ENCODE peak calls at places on chromosomes 2 and 18, in nine cellular contexts. One of them, this sample, is unnamed.

GRCh38 chr18:46559946-46560670 is 96.9 kb downstream of the LOXHD1 start:
- DNase-seq in activated effector memory CD4-positive, alpha-beta T cell treated with anti-CD3 and anti-CD28 coated beads, Interleukin-2, amount 50 U/mL, for 16 hours: no peak
- DNase-seq in A673: no peak
- DNase-seq in NCI-H1105 treated with DMSO at 0.1 percent for 48 hours: no peak
- DNase-seq in GOT3: no peak
- DNase-seq in heart right ventricle: no peak
- DNase-seq in stimulated activated CD4-positive, alpha-beta T cell treated with anti-CD3 and anti-CD28 coated beads, TNF-alpha, amount 100 ng/mL, for 24 hours: no peak
- DNase-seq in glomerular endothelial cell: no peak
- DNase-seq in CD4-positive, alpha-beta T cell: no peak
- DNase-seq in this sample: no peak

GRCh38 chr2:182650704-182651103 is 65.4 kb upstream of the DNAJC10 start:
- DNase-seq in activated effector memory CD4-positive, alpha-beta T cell treated with anti-CD3 and anti-CD28 coated beads, Interleukin-2, amount 50 U/mL, for 16 hours: no peak
- DNase-seq in A673: peak; percentile 85
- DNase-seq in NCI-H1105 treated with DMSO at 0.1 percent for 48 hours: peak; percentile 43
- DNase-seq in GOT3: no peak
- DNase-seq in heart right ventricle: no peak
- DNase-seq in stimulated activated CD4-positive, alpha-beta T cell treated with anti-CD3 and anti-CD28 coated beads, TNF-alpha, amount 100 ng/mL, for 24 hours: no peak
- DNase-seq in glomerular endothelial cell: peak; percentile 44
- DNase-seq in CD4-positive, alpha-beta T cell: no peak
- DNase-seq in this sample: peak; percentile 87

GRCh38 chr18:48866028-48866733 is 84.6 kb downstream of the SMAD7 start:
- DNase-seq in activated effector memory CD4-positive, alpha-beta T cell treated with anti-CD3 and anti-CD28 coated beads, Interleukin-2, amount 50 U/mL, for 16 hours: no peak
- DNase-seq in A673: peak; percentile 68
- DNase-seq in NCI-H1105 treated with DMSO at 0.1 percent for 48 hours: peak; percentile 95
- DNase-seq in GOT3: no peak
- DNase-seq in heart right ventricle: peak; percentile 35
- DNase-seq in stimulated activated CD4-positive, alpha-beta T cell treated with anti-CD3 and anti-CD28 coated beads, TNF-alpha, amount 100 ng/mL, for 24 hours: no peak
- DNase-seq in glomerular endothelial cell: peak; percentile 42
- DNase-seq in CD4-positive, alpha-beta T cell: no peak
- DNase-seq in this sample: no peak

GRCh38 chr18:10015941-10016819 is 102.4 kb downstream of the VAPA start:
- DNase-seq in activated effector memory CD4-positive, alpha-beta T cell treated with anti-CD3 and anti-CD28 coated beads, Interleukin-2, amount 50 U/mL, for 16 hours: no peak
- DNase-seq in A673: peak; percentile 41
- DNase-seq in NCI-H1105 treated with DMSO at 0.1 percent for 48 hours: no peak
- DNase-seq in GOT3: no peak
- DNase-seq in heart right ventricle: peak; percentile 56
- DNase-seq in stimulated activated CD4-positive, alpha-beta T cell treated with anti-CD3 and anti-CD28 coated beads, TNF-alpha, amount 100 ng/mL, for 24 hours: no peak
- DNase-seq in glomerular endothelial cell: no peak
- DNase-seq in CD4-positive, alpha-beta T cell: no peak
- DNase-seq in this sample: peak; percentile 22

GRCh38 chr2:219124379-219125110 is 36.1 kb downstream of the NHEJ1 start:
- DNase-seq in activated effector memory CD4-positive, alpha-beta T cell treated with anti-CD3 and anti-CD28 coated beads, Interleukin-2, amount 50 U/mL, for 16 hours: no peak
- DNase-seq in A673: no peak
- DNase-seq in NCI-H1105 treated with DMSO at 0.1 percent for 48 hours: no peak
- DNase-seq in GOT3: no peak
- DNase-seq in heart right ventricle: no peak
- DNase-seq in stimulated activated CD4-positive, alpha-beta T cell treated with anti-CD3 and anti-CD28 coated beads, TNF-alpha, amount 100 ng/mL, for 24 hours: no peak
- DNase-seq in glomerular endothelial cell: no peak
- DNase-seq in CD4-positive, alpha-beta T cell: no peak
- DNase-seq in this sample: no peak

GRCh38 chr18:24138281-24138883 is 480 bp upstream of the CABYR start:
- DNase-seq in activated effector memory CD4-positive, alpha-beta T cell treated with anti-CD3 and anti-CD28 coated beads, Interleukin-2, amount 50 U/mL, for 16 hours: no peak
- DNase-seq in A673: no peak
- DNase-seq in NCI-H1105 treated with DMSO at 0.1 percent for 48 hours: no peak
- DNase-seq in GOT3: no peak
- DNase-seq in heart right ventricle: no peak
- DNase-seq in stimulated activated CD4-positive, alpha-beta T cell treated with anti-CD3 and anti-CD28 coated beads, TNF-alpha, amount 100 ng/mL, for 24 hours: no peak
- DNase-seq in glomerular endothelial cell: no peak
- DNase-seq in CD4-positive, alpha-beta T cell: no peak
- DNase-seq in this sample: no peak

GRCh38 chr2:96267159-96267971 is 1.3 kb downstream of the CIAO1 start:
- DNase-seq in activated effector memory CD4-positive, alpha-beta T cell treated with anti-CD3 and anti-CD28 coated beads, Interleukin-2, amount 50 U/mL, for 16 hours: peak; percentile 79
- DNase-seq in A673: peak; percentile 71
- DNase-seq in NCI-H1105 treated with DMSO at 0.1 percent for 48 hours: peak; percentile 21
- DNase-seq in GOT3: no peak
- DNase-seq in heart right ventricle: no peak
- DNase-seq in stimulated activated CD4-positive, alpha-beta T cell treated with anti-CD3 and anti-CD28 coated beads, TNF-alpha, amount 100 ng/mL, for 24 hours: peak; percentile 49
- DNase-seq in glomerular endothelial cell: no peak
- DNase-seq in CD4-positive, alpha-beta T cell: peak; percentile 49
- DNase-seq in this sample: no peak

GRCh38 chr2:189798312-189799029 is 14.2 kb downstream of the PMS1 start:
- DNase-seq in activated effector memory CD4-positive, alpha-beta T cell treated with anti-CD3 and anti-CD28 coated beads, Interleukin-2, amount 50 U/mL, for 16 hours: no peak
- DNase-seq in A673: peak; percentile 48
- DNase-seq in NCI-H1105 treated with DMSO at 0.1 percent for 48 hours: peak; percentile 50
- DNase-seq in GOT3: no peak
- DNase-seq in heart right ventricle: no peak
- DNase-seq in stimulated activated CD4-positive, alpha-beta T cell treated with anti-CD3 and anti-CD28 coated beads, TNF-alpha, amount 100 ng/mL, for 24 hours: no peak
- DNase-seq in glomerular endothelial cell: no peak
- DNase-seq in CD4-positive, alpha-beta T cell: no peak
- DNase-seq in this sample: no peak

GRCh38 chr2:17166506-17166905 is 351.7 kb downstream of the RAD51AP2 start:
- DNase-seq in activated effector memory CD4-positive, alpha-beta T cell treated with anti-CD3 and anti-CD28 coated beads, Interleukin-2, amount 50 U/mL, for 16 hours: no peak
- DNase-seq in A673: peak; percentile 24
- DNase-seq in NCI-H1105 treated with DMSO at 0.1 percent for 48 hours: no peak
- DNase-seq in GOT3: no peak
- DNase-seq in heart right ventricle: no peak
- DNase-seq in stimulated activated CD4-positive, alpha-beta T cell treated with anti-CD3 and anti-CD28 coated beads, TNF-alpha, amount 100 ng/mL, for 24 hours: no peak
- DNase-seq in glomerular endothelial cell: no peak
- DNase-seq in CD4-positive, alpha-beta T cell: no peak
- DNase-seq in this sample: no peak

GRCh38 chr2:164840458-164840929 is 1.1 kb downstream of the COBLL1 start:
- DNase-seq in activated effector memory CD4-positive, alpha-beta T cell treated with anti-CD3 and anti-CD28 coated beads, Interleukin-2, amount 50 U/mL, for 16 hours: peak; percentile 62
- DNase-seq in A673: peak; percentile 50
- DNase-seq in NCI-H1105 treated with DMSO at 0.1 percent for 48 hours: peak; percentile 40
- DNase-seq in GOT3: no peak
- DNase-seq in heart right ventricle: peak; percentile 47
- DNase-seq in stimulated activated CD4-positive, alpha-beta T cell treated with anti-CD3 and anti-CD28 coated beads, TNF-alpha, amount 100 ng/mL, for 24 hours: peak; percentile 2
- DNase-seq in glomerular endothelial cell: no peak
- DNase-seq in CD4-positive, alpha-beta T cell: no peak
- DNase-seq in this sample: no peak

GRCh38 chr2:12099374-12099773 is 352.9 kb downstream of the LPIN1 start:
- DNase-seq in activated effector memory CD4-positive, alpha-beta T cell treated with anti-CD3 and anti-CD28 coated beads, Interleukin-2, amount 50 U/mL, for 16 hours: no peak
- DNase-seq in A673: no peak
- DNase-seq in NCI-H1105 treated with DMSO at 0.1 percent for 48 hours: no peak
- DNase-seq in GOT3: no peak
- DNase-seq in heart right ventricle: no peak
- DNase-seq in stimulated activated CD4-positive, alpha-beta T cell treated with anti-CD3 and anti-CD28 coated beads, TNF-alpha, amount 100 ng/mL, for 24 hours: no peak
- DNase-seq in glomerular endothelial cell: no peak
- DNase-seq in CD4-positive, alpha-beta T cell: no peak
- DNase-seq in this sample: no peak

GRCh38 chr2:122191331-122191730 is 435.9 kb downstream of the TSN start:
- DNase-seq in activated effector memory CD4-positive, alpha-beta T cell treated with anti-CD3 and anti-CD28 coated beads, Interleukin-2, amount 50 U/mL, for 16 hours: no peak
- DNase-seq in A673: peak; percentile 91
- DNase-seq in NCI-H1105 treated with DMSO at 0.1 percent for 48 hours: no peak
- DNase-seq in GOT3: no peak
- DNase-seq in heart right ventricle: no peak
- DNase-seq in stimulated activated CD4-positive, alpha-beta T cell treated with anti-CD3 and anti-CD28 coated beads, TNF-alpha, amount 100 ng/mL, for 24 hours: no peak
- DNase-seq in glomerular endothelial cell: no peak
- DNase-seq in CD4-positive, alpha-beta T cell: no peak
- DNase-seq in this sample: no peak

GRCh38 chr2:206083602-206084467 is 2.1 kb downstream of the INO80D start:
- DNase-seq in activated effector memory CD4-positive, alpha-beta T cell treated with anti-CD3 and anti-CD28 coated beads, Interleukin-2, amount 50 U/mL, for 16 hours: peak; percentile 73
- DNase-seq in A673: peak; percentile 52
- DNase-seq in NCI-H1105 treated with DMSO at 0.1 percent for 48 hours: no peak
- DNase-seq in GOT3: no peak
- DNase-seq in heart right ventricle: no peak
- DNase-seq in stimulated activated CD4-positive, alpha-beta T cell treated with anti-CD3 and anti-CD28 coated beads, TNF-alpha, amount 100 ng/mL, for 24 hours: peak; percentile 19
- DNase-seq in glomerular endothelial cell: no peak
- DNase-seq in CD4-positive, alpha-beta T cell: no peak
- DNase-seq in this sample: no peak

GRCh38 chr2:239531456-239532304 is 130.9 kb upstream of the HDAC4 start:
- DNase-seq in activated effector memory CD4-positive, alpha-beta T cell treated with anti-CD3 and anti-CD28 coated beads, Interleukin-2, amount 50 U/mL, for 16 hours: no peak
- DNase-seq in A673: no peak
- DNase-seq in NCI-H1105 treated with DMSO at 0.1 percent for 48 hours: no peak
- DNase-seq in GOT3: no peak
- DNase-seq in heart right ventricle: no peak
- DNase-seq in stimulated activated CD4-positive, alpha-beta T cell treated with anti-CD3 and anti-CD28 coated beads, TNF-alpha, amount 100 ng/mL, for 24 hours: no peak
- DNase-seq in glomerular endothelial cell: no peak
- DNase-seq in CD4-positive, alpha-beta T cell: no peak
- DNase-seq in this sample: no peak

GRCh38 chr2:120343100-120343432 is 2.9 kb upstream of the INHBB start:
- DNase-seq in activated effector memory CD4-positive, alpha-beta T cell treated with anti-CD3 and anti-CD28 coated beads, Interleukin-2, amount 50 U/mL, for 16 hours: no peak
- DNase-seq in A673: no peak
- DNase-seq in NCI-H1105 treated with DMSO at 0.1 percent for 48 hours: no peak
- DNase-seq in GOT3: no peak
- DNase-seq in heart right ventricle: no peak
- DNase-seq in stimulated activated CD4-positive, alpha-beta T cell treated with anti-CD3 and anti-CD28 coated beads, TNF-alpha, amount 100 ng/mL, for 24 hours: no peak
- DNase-seq in glomerular endothelial cell: no peak
- DNase-seq in CD4-positive, alpha-beta T cell: no peak
- DNase-seq in this sample: no peak